ENCODE peak calls at places on chromosomes 2 and 18, in five cellular contexts. F, Y, L, T and J are unnamed samples.

GRCh38 chr2:225399509-225399908 is at the start of gene NYAP2:
- DNase-seq in Y (no peak), L (peak), T (no peak), F (no peak), J (no peak)

GRCh38 chr2:12457831-12458230 is 258.9 kb upstream of the TRIB2 start:
- DNase-seq in T (no peak), Y (no peak), F (no peak), L (no peak), J (no peak)

GRCh38 chr18:2410688-2411087 is 160.6 kb downstream of the METTL4 start:
- DNase-seq in T (peak), L (no peak), Y (no peak), F (no peak), J (no peak)

GRCh38 chr2:85647823-85648526 is 20.0 kb downstream of the SFTPB start:
- DNase-seq in F (no peak), T (no peak), L (no peak), Y (no peak), J (no peak)

GRCh38 chr2:139031722-139032121 is 251.5 kb upstream of the NXPH2 start:
- DNase-seq in F (no peak), Y (no peak), T (no peak), L (peak), J (peak)

GRCh38 chr18:44725300-44726096 is 44.8 kb downstream of the SETBP1 start:
- DNase-seq in Y (no peak), T (peak), L (no peak), F (no peak), J (no peak)

GRCh38 chr2:238644095-238645081 is 203.5 kb upstream of the TWIST2 start:
- DNase-seq in T (peak), F (peak), L (no peak), Y (no peak), J (no peak)

GRCh38 chr18:44458777-44459176 is 221.9 kb upstream of the SETBP1 start:
- DNase-seq in Y (no peak), F (no peak), L (no peak), T (no peak), J (no peak)

GRCh38 chr18:68447286-68447685 is 267.6 kb downstream of the TMX3 start:
- DNase-seq in F (no peak), L (no peak), T (no peak), Y (no peak), J (no peak)

GRCh38 chr18:12403601-12404506 is 3.9 kb upstream of the PRELID3A start:
- DNase-seq in L (no peak), F (no peak), T (peak), Y (no peak), J (no peak)

GRCh38 chr2:201644001-201644400 is 698 bp upstream of the TMEM237 start:
- DNase-seq in Y (no peak), T (no peak), F (peak), L (no peak), J (no peak)

GRCh38 chr2:20291846-20292408 is 58.7 kb downstream of the PUM2 start:
- DNase-seq in F (no peak), T (no peak), L (no peak), Y (no peak), J (no peak)

GRCh38 chr2:224885295-224885694 is 157.0 kb downstream of the DOCK10 start:
- DNase-seq in T (no peak), L (no peak), Y (no peak), F (no peak), J (no peak)

GRCh38 chr2:116716038-116716437 is 1098.5 kb upstream of the DDX18 start:
- DNase-seq in L (no peak), Y (no peak), T (no peak), F (no peak), J (no peak)

GRCh38 chr2:85277416-85278158 is 50.2 kb downstream of the TGOLN2 start:
- DNase-seq in F (peak), T (no peak), Y (no peak), L (no peak), J (no peak)

GRCh38 chr2:121075006-121075545 is 209.9 kb downstream of the TFCP2L1 start:
- DNase-seq in L (peak), F (peak), Y (no peak), T (peak), J (peak)

GRCh38 chr18:44325903-44326650 is 354.6 kb upstream of the SETBP1 start:
- DNase-seq in Y (peak), L (peak), F (peak), T (no peak), J (peak)

GRCh38 chr2:152242787-152243472 is 67.4 kb upstream of the STAM2 start:
- DNase-seq in L (no peak), Y (no peak), T (no peak), F (no peak), J (no peak)

GRCh38 chr18:9741461-9741820 is 33.3 kb downstream of the RAB31 start:
- DNase-seq in T (no peak), Y (no peak), L (no peak), F (no peak), J (no peak)

GRCh38 chr2:132583666-132584360 is 86.2 kb downstream of the LYPD1 start:
- DNase-seq in Y (no peak), F (no peak), L (no peak), T (no peak), J (no peak)

GRCh38 chr2:222813177-222813843 is 47.5 kb upstream of the ACSL3 start:
- DNase-seq in T (peak), F (no peak), L (no peak), Y (no peak), J (no peak)

GRCh38 chr2:237601453-237602116 is 11.1 kb upstream of the RAB17 start:
- DNase-seq in F (no peak), L (no peak), Y (no peak), T (no peak), J (no peak)

GRCh38 chr2:142834003-142834402 is 43.5 kb upstream of the KYNU start:
- DNase-seq in T (no peak), L (no peak), F (no peak), Y (no peak), J (no peak)

GRCh38 chr2:175855236-175855635 is 146.8 kb downstream of the LNPK start:
- DNase-seq in T (no peak), L (no peak), Y (no peak), F (no peak), J (no peak)

GRCh38 chr2:177553176-177553909 is 160.8 kb downstream of the AGPS start:
- DNase-seq in T (no peak), Y (no peak), F (no peak), L (no peak), J (no peak)

GRCh38 chr18:42107287-42108045 is 152.4 kb downstream of the PIK3C3 start:
- DNase-seq in Y (no peak), L (no peak), T (no peak), F (no peak), J (no peak)

GRCh38 chr2:43218550-43219382 is 7.6 kb downstream of the ZFP36L2 start:
- DNase-seq in L (no peak), F (peak), T (peak), Y (peak), J (no peak)

GRCh38 chr18:62802523-62802922 is 87.2 kb downstream of the PHLPP1 start:
- DNase-seq in Y (no peak), L (no peak), F (no peak), T (no peak), J (no peak)
- TF ChIP-seq CTCF in Y (no peak), L (no peak), F (peak), T (no peak), J (no peak)

DNA sequence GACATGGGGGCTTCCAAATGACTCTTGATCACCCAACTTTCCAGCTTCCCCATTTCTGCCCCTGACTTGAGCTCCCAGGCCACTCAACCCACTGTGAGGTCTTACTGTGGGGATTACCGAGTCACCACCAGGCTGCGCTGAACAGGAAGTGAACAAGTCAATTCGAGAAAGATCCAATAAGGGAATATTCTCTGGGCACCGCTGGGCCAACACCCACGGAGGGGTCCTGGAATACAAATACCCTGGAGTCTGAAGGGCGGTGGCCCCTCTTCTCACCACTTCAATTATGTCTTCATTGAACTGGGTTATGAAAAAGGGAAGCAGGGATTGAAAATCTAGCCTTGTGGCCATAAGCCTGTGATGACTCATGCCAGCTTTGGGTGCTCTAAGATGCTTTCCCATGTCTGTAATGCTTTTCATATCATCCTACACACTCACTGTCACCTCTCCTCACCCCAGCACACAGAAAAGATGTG is 37.7 kb downstream of the BCL11A start:
- DNase-seq in T (no peak), F (no peak), Y (no peak), L (no peak), J (no peak)
- TF ChIP-seq CTCF in T (no peak), F (no peak), Y (no peak), L (no peak), J (no peak)

DNA sequence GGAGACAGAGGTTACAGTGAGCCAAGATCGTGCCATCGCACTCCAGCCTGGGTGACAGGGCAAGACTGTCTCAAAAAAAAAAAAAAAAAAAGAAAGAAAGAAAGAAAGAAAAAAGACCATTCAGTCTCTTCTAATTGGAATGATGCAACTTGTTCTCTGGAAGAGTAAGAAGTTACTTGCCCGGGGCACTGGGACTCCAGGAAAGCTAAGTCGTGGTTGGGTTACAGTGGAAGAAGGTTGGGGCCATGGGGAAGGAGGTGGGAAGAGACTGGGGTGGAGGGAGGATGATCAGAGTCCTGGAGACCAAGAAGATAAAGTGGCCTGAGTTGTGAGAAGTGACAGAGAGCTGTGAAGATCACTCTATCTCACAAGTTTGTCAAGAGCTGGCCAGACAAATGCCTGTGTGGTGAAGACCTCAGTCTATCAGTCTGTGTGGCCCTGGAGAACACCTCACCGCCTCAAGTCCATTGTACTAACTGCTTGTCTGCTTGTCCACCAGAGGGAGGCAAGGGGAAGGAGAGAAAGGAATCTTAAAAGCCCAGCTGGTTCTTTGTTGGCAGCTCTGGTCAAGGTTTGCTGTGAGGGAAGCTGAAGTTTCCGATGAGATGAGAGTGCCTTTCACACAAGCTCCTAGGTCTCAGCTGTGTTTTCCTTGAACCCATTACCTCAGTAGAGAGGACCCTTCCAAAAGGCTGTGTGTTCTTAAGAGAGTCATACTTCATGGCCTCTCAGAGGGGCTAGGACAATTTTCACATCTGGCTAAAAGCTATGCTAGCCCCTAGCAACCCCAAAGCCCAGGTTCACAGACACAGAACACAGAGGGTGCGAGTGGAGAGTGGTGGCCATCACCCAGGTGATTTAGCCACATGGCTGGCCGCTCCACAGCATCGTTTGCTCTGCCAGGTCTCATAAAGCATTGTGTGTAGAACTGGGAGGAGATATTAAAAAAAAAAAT is 72.0 kb upstream of the TMEM178A start:
- DNase-seq in T (no peak), F (peak), Y (peak), L (peak), J (peak)
- TF ChIP-seq CTCF in T (peak), F (peak), Y (peak), L (peak), J (peak)

GRCh38 chr2:127479219-127479825 is 47.0 kb downstream of the IWS1 start:
- DNase-seq in T (peak), F (no peak), L (no peak), Y (no peak), J (peak)
- TF ChIP-seq CTCF in T (peak), F (peak), L (peak), Y (peak), J (peak)

GRCh38 chr2:26340831-26341230 is 5.1 kb upstream of the SELENOI start:
- DNase-seq in T (peak), Y (no peak), F (no peak), L (no peak), J (no peak)
- TF ChIP-seq CTCF in T (no peak), Y (no peak), F (no peak), L (no peak), J (no peak)

GRCh38 chr2:216616083-216616678 is 17.0 kb upstream of the IGFBP2 start:
- DNase-seq in T (no peak), Y (no peak), F (no peak), L (no peak), J (no peak)
- TF ChIP-seq CTCF in T (no peak), Y (no peak), F (no peak), L (no peak), J (no peak)

GRCh38 chr2:236298924-236299475 is 34.8 kb upstream of the ASB18 start:
- DNase-seq in T (no peak), L (no peak), F (no peak), Y (no peak), J (no peak)
- TF ChIP-seq CTCF in T (no peak), L (no peak), F (no peak), Y (no peak), J (no peak)

GRCh38 chr18:78071146-78071710 is 821.6 kb downstream of the GALR1 start:
- DNase-seq in T (no peak), L (no peak), F (no peak), Y (no peak), J (no peak)

GRCh38 chr18:78069784-78070664 is 820.4 kb downstream of the GALR1 start:
- DNase-seq in T (no peak), L (no peak), F (no peak), Y (peak), J (no peak)

GRCh38 chr18:78073275-78073674 is 823.6 kb downstream of the GALR1 start:
- DNase-seq in F (no peak), Y (no peak), L (no peak), T (no peak), J (no peak)

GRCh38 chr18:78080081-78080480 is 830.4 kb downstream of the GALR1 start:
- DNase-seq in Y (no peak), T (no peak), L (no peak), F (no peak), J (no peak)

GRCh38 chr18:78074400-78075020 is 824.9 kb downstream of the GALR1 start:
- DNase-seq in T (no peak), L (no peak), Y (no peak), F (no peak), J (no peak)
- TF ChIP-seq CTCF in T (no peak), L (no peak), Y (no peak), F (no peak), J (no peak)

GRCh38 chr2:234608946-234609345 is 112.1 kb upstream of the ARL4C start:
- DNase-seq in L (no peak), F (no peak), T (no peak), Y (no peak), J (no peak)

GRCh38 chr2:234615643-234616356 is 118.9 kb upstream of the ARL4C start:
- DNase-seq in T (no peak), F (no peak), L (no peak), Y (no peak), J (no peak)

GRCh38 chr2:234606906-234607305 is 110.0 kb upstream of the ARL4C start:
- DNase-seq in L (no peak), Y (no peak), F (no peak), T (no peak), J (no peak)

GRCh38 chr2:234607691-234608090 is 110.8 kb upstream of the ARL4C start:
- DNase-seq in L (no peak), T (no peak), F (no peak), Y (no peak), J (no peak)

GRCh38 chr2:234611209-234611608 is 114.3 kb upstream of the ARL4C start:
- DNase-seq in L (no peak), Y (no peak), F (no peak), T (no peak), J (no peak)
- TF ChIP-seq CTCF in L (peak), Y (no peak), F (no peak), T (peak), J (no peak)